ENCODE peak calls at places on chromosomes 13 and 19, in ten cellular contexts. S is spleen, C is A549, B is hepatocyte, H is cardiac muscle cell, N is endodermal cell, T is cardiac fibroblast, A is heart right ventricle, J is fibroblast of lung, V is AG04450. O is an unnamed sample.

GRCh38 chr19:10915511-10916091 is 12.8 kb downstream of the YIPF2 start:
- DNase-seq in N (no peak), S (no peak), C (no peak), H (peak), A (no peak), J (peak), B (peak), V (peak), T (peak), O (peak)

GRCh38 chr19:8194528-8195275 is 14.5 kb upstream of the CERS4 start:
- DNase-seq in J (no peak), N (peak), T (no peak), H (peak), C (no peak), A (peak), V (no peak), S (peak), B (no peak), O (no peak)

GRCh38 chr19:13154241-13154778 is 4.1 kb downstream of the IER2 start:
- DNase-seq in H (peak), J (peak), S (peak), N (peak), A (peak), B (peak), C (no peak), V (peak), T (peak), O (peak)

GRCh38 chr19:15195381-15195964 is 5.3 kb downstream of the NOTCH3 start:
- DNase-seq in V (no peak), J (peak), S (no peak), H (peak), N (peak), B (peak), A (peak), T (peak), C (peak), O (peak)

GRCh38 chr19:34556500-34556899 is 74.9 kb downstream of the WTIP start:
- DNase-seq in V (no peak), B (peak), A (no peak), H (peak), J (no peak), S (no peak), N (peak), T (peak), C (no peak), O (peak)

GRCh38 chr13:42992585-42993122 is 613 bp upstream of the EPSTI1 start:
- DNase-seq in H (no peak), J (no peak), A (no peak), T (no peak), N (no peak), S (no peak), C (no peak), B (no peak), V (no peak), O (no peak)

GRCh38 chr13:18212873-18213272 is 968.8 kb downstream of the TUBA3C start:
- DNase-seq in B (no peak), S (no peak), T (peak), C (no peak), N (no peak), H (peak), A (no peak), J (peak), V (peak), O (peak)

GRCh38 chr19:8688930-8689329 is 9.7 kb downstream of the ACTL9 start:
- DNase-seq in B (no peak), A (no peak), J (no peak), C (no peak), V (no peak), S (no peak), N (no peak), T (no peak), H (no peak), O (no peak)

DNA sequence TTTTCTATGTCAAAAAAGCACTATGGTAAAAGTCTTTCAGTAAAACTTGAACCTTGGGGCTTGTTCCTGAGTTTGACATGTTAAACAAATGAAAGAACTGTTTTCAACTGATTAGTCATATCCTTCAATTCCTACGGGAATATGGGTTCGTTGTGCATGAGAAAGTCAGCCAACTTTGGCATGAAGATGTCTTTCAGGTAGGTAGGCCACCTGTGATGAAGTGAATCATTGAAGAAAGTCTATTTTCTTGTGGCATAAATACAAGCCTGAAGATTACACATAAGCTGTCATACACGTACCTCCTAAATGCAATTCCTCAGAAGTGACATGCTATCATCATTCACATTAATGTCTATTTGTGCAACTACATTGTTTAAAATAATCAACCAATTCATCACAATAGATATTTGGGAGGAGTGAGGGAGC is 513.0 kb downstream of the IRS2 start:
- DNase-seq in C (no peak), H (peak), S (no peak), N (no peak), V (no peak), J (peak), B (no peak), T (peak), A (no peak), O (no peak)
- H3K4me3 ChIP-seq in C (peak), H (no peak), S (no peak), N (peak), V (no peak), J (no peak), B (no peak), T (no peak), A (no peak), O (no peak)

DNA sequence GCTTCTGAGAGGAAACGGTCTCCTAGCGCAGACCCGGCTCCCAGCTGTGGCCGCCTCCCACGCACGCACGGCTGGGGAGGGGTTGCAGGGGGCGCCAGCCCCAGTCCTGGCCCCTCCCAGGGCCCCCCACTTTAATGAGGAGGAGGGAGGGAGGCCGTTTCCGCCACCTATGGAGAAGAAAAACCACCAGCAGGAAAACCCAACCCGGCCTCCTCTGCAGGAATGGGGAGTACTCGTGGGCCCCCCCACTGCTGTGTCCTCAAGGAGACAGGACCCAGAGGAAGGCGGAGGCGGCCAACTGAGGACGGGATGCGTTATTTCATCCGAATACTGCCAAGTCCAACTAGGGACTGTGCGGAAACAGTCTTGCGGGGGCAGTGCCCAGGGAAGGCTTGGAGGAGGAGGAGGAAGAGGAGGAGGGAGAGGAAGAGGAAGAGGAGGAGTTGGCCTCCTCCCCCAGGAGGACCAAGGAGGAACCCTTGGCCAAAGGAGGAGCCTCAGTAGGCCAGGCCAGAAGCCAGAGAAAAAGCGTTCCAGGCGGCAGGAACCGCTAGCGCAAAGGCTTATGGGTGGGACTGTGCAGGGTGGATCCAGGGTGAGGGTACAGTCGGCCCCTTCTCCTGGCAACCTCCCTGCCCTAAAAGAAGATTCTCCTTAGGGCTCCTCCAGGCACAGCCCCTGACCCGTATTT is 3.9 kb upstream of the SSBP4 start:
- DNase-seq in A (peak), V (no peak), J (peak), T (peak), B (peak), N (no peak), S (peak), H (peak), C (no peak), O (peak)
- H3K4me3 ChIP-seq in A (peak), V (peak), J (peak), T (peak), B (no peak), N (no peak), S (peak), H (no peak), C (no peak), O (peak)

DNA sequence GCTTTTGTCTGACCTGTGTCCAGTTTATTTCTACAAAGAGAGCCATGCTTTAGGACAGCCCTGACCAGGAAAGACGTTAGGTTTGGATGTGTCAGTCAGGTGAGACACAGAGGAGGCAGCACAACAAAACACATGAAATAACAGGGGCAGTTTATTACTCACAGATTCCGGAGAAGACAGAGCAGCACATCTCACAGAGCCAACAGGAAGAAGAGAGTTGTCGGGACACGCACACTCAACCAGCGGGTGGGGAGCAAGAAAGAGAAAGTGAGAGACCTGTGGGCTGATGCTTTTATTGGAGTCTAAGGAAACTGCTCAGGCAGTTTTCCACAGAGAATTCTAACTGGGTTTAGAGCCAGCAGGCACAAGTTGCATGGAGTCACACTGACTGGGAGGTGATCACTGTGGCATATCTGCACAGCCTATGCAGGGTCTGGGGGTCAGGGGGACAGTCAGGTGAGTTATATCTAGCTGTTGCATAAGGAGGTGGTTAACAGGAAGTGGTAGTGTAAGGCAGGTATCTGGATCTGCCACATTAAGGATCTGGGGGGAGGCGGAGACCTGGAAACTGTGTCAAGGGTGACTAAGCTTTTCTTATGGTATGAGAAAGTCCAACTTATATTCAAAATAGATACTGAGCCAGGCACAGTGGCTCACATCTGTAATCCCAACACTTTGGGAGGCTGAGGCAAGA is 24.1 kb upstream of the CEACAM20 start:
- DNase-seq in N (no peak), V (no peak), C (no peak), A (no peak), J (no peak), S (no peak), T (peak), B (no peak), H (no peak), O (no peak)
- H3K4me3 ChIP-seq in N (no peak), V (no peak), C (no peak), A (no peak), J (no peak), S (no peak), T (no peak), B (no peak), H (no peak), O (no peak)

DNA sequence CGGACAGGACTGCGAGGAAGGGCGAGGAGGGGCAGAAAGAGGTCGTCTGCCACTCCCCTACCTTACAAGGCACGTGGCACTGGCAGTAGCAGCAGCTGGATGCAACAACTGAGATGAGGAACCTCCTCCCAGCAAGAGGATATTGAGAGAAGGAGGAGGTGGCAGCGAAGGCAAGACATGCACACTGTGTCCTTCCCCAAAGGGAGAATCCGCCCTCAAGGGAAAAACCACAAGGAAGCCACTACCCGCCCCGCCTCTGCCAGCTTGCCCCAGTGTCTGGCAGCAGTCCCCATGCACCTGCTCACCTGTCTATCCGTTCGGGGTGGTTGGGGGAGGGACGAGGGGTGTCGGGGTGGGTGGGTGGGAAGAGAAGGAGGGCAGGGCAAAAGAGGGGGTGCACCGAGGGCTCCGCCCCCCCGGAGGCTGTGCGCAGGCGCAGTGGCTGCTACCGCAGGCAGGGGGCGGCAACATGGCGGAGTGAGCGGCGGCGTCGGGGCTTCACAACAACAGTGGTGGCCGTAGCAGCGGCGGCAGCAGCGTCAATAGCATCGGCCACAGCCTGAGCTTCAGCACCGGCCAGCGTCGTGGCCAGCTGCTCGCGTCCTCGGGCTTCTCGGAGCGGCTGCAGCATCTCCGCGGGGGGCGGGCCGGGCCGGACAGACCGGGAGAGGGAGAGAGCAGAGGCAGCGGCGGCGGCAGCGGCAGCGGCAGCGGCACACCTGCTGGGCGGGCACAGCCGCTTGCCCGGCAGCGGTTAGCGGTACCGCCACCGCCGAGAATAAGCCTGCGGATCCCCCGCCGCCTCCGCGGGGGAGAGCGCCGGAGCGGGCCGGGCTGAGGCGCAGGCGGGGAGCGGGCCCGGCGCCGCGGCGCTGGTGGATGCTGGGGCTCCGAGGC is at the start of gene NBEA:
- DNase-seq in N (peak), C (peak), S (peak), J (peak), H (peak), B (peak), A (peak), T (peak), V (no peak), O (peak)
- H3K4me3 ChIP-seq in N (peak), C (peak), S (peak), J (peak), H (peak), B (peak), A (peak), T (peak), V (peak), O (peak)

GRCh38 chr19:4758659-4759058 is 32.9 kb upstream of the FEM1A start:
- DNase-seq in B (no peak), N (no peak), T (no peak), A (no peak), S (no peak), J (no peak), C (no peak), H (no peak), V (no peak), O (no peak)

GRCh38 chr19:4758082-4758481 is 33.5 kb upstream of the FEM1A start:
- DNase-seq in S (no peak), N (no peak), A (no peak), V (no peak), H (no peak), T (no peak), C (no peak), B (no peak), J (no peak), O (no peak)

GRCh38 chr19:4759388-4760284 is 31.9 kb upstream of the FEM1A start:
- DNase-seq in T (peak), B (peak), H (peak), N (peak), S (peak), V (peak), J (peak), A (peak), C (peak), O (peak)

GRCh38 chr19:4763021-4763420 is 28.5 kb upstream of the FEM1A start:
- DNase-seq in J (no peak), T (no peak), C (no peak), N (no peak), A (no peak), V (no peak), H (no peak), S (no peak), B (no peak), O (no peak)

DNA sequence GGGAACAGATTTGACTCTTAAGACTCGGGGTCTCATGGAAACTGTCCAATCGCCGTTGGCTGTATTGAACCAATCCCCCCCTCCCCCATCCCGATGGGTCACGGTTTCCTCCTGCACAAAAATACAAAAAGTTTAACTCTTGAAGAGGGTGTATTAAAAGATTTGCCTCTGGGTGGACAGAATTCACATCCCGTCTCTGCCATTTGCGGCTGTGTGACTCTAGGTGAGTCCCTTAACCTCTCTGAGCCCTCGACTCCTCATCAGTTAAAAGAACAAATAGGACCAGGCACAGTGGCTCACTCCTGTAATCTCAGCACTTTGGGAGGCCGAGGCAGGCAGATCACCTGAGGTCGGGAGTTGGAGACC is 31.3 kb upstream of the FEM1A start:
- DNase-seq in T (no peak), S (no peak), A (no peak), C (no peak), H (no peak), B (no peak), N (no peak), J (no peak), V (no peak), O (no peak)
- H3K4me3 ChIP-seq in T (no peak), S (peak), A (peak), C (peak), H (peak), B (no peak), N (peak), J (no peak), V (no peak), O (peak)

GRCh38 chr19:47529018-47529742 is 14.3 kb upstream of the NAPA start:
- DNase-seq in N (no peak), T (no peak), J (no peak), H (no peak), S (no peak), V (no peak), B (no peak), C (no peak), A (no peak), O (no peak)
- H3K4me3 ChIP-seq in N (no peak), T (no peak), J (no peak), H (no peak), S (no peak), V (no peak), B (no peak), C (no peak), A (no peak), O (no peak)

GRCh38 chr19:23420824-23421223 is 25.6 kb upstream of the ZNF91 start:
- DNase-seq in J (no peak), N (no peak), V (no peak), C (no peak), B (no peak), A (no peak), H (no peak), T (no peak), S (no peak), O (no peak)

GRCh38 chr19:23410155-23410554 is 14.9 kb upstream of the ZNF91 start:
- DNase-seq in H (no peak), B (no peak), A (no peak), N (no peak), S (no peak), T (no peak), C (no peak), J (no peak), V (no peak), O (no peak)

GRCh38 chr19:23415034-23415433 is 19.8 kb upstream of the ZNF91 start:
- DNase-seq in S (no peak), C (no peak), H (no peak), V (no peak), J (no peak), A (no peak), N (no peak), T (no peak), B (no peak), O (no peak)

DNA sequence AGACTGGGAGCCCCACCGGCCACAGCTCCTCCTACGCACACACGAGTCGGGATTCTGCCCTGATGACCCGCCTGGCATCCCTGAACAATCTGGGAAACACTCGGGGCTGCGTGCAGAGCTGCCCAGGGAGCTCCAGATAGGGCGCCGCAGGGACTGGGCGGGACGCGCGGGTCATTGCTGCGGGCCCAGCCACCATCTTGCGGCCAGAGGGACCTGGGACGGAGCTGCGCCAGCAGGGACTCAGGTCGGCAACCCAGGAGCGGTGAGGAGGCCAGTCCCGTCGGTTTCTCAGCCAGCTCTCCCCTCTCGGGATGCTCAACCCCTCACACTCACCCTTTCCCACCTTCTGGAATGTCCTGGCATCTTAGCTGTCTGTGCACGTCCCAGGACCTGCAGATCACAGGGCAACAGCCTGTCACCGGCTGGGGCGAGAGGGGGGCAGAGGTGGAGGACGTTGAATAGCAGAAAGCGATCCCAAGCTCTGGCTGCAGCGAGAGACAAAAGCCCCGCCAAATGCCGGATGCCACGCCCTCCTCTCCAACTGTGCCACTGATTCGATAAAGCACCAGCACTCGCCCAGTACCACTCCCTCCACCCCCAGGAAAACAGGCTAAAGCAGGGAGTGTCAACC is 20.4 kb upstream of the ZNF91 start:
- DNase-seq in A (peak), T (no peak), J (no peak), H (peak), S (no peak), N (peak), V (no peak), B (peak), C (no peak), O (no peak)
- H3K4me3 ChIP-seq in A (peak), T (peak), J (peak), H (peak), S (peak), N (peak), V (peak), B (peak), C (no peak), O (no peak)

O was measured in foreskin fibroblast.